ENCODE peak calls at places on chromosomes 5 and 9, in eight cellular contexts. One of them, this sample, is unnamed.

GRCh38 chr5:16465544-16466432 is at the start of gene ZNF622:
- DNase-seq in transverse colon: peak; percentile 94
- DNase-seq in CD8-positive, alpha-beta T cell: peak; percentile 86
- DNase-seq in GM12865: peak; percentile 95
- DNase-seq in GM06990: peak; percentile 91
- DNase-seq in Peyer's patch: peak; percentile 93
- DNase-seq in psoas muscle: peak; percentile 95
- DNase-seq in astrocyte of the cerebellum: peak; percentile 65
- DNase-seq in this sample: peak; percentile 51

GRCh38 chr5:67774153-67774552 is 441.4 kb upstream of the PIK3R1 start:
- DNase-seq in GM12865: no peak
- DNase-seq in astrocyte of the cerebellum: no peak
- DNase-seq in CD8-positive, alpha-beta T cell: no peak
- DNase-seq in Peyer's patch: no peak
- DNase-seq in transverse colon: no peak
- DNase-seq in GM06990: no peak
- DNase-seq in psoas muscle: no peak
- DNase-seq in this sample: no peak

GRCh38 chr5:1014346-1014745 is 5.7 kb downstream of the NKD2 start:
- DNase-seq in psoas muscle: peak; percentile 28
- DNase-seq in GM06990: no peak
- DNase-seq in transverse colon: no peak
- DNase-seq in CD8-positive, alpha-beta T cell: no peak
- DNase-seq in astrocyte of the cerebellum: no peak
- DNase-seq in GM12865: no peak
- DNase-seq in Peyer's patch: no peak
- DNase-seq in this sample: no peak

GRCh38 chr5:179824745-179825112 is 4.0 kb downstream of the SQSTM1 start:
- DNase-seq in GM06990: no peak
- DNase-seq in transverse colon: no peak
- DNase-seq in astrocyte of the cerebellum: no peak
- DNase-seq in CD8-positive, alpha-beta T cell: no peak
- DNase-seq in GM12865: no peak
- DNase-seq in psoas muscle: no peak
- DNase-seq in Peyer's patch: no peak
- DNase-seq in this sample: no peak

GRCh38 chr9:131671150-131671549 is 68.7 kb downstream of the RAPGEF1 start:
- DNase-seq in astrocyte of the cerebellum: no peak
- DNase-seq in Peyer's patch: no peak
- DNase-seq in GM06990: no peak
- DNase-seq in transverse colon: no peak
- DNase-seq in GM12865: no peak
- DNase-seq in psoas muscle: no peak
- DNase-seq in CD8-positive, alpha-beta T cell: no peak
- DNase-seq in this sample: no peak

GRCh38 chr5:109413463-109413862 is 3.7 kb upstream of the PJA2 start:
- DNase-seq in transverse colon: peak; percentile 20
- DNase-seq in GM06990: no peak
- DNase-seq in astrocyte of the cerebellum: peak; percentile 93
- DNase-seq in Peyer's patch: no peak
- DNase-seq in CD8-positive, alpha-beta T cell: no peak
- DNase-seq in psoas muscle: no peak
- DNase-seq in GM12865: peak; percentile 28
- DNase-seq in this sample: no peak

GRCh38 chr5:97149689-97150088 is 7.3 kb upstream of the LIX1 start:
- DNase-seq in transverse colon: no peak
- DNase-seq in astrocyte of the cerebellum: no peak
- DNase-seq in GM12865: no peak
- DNase-seq in Peyer's patch: no peak
- DNase-seq in GM06990: no peak
- DNase-seq in CD8-positive, alpha-beta T cell: no peak
- DNase-seq in psoas muscle: no peak
- DNase-seq in this sample: no peak

GRCh38 chr9:4281676-4282075 is 18.2 kb downstream of the GLIS3 start:
- DNase-seq in transverse colon: no peak
- DNase-seq in psoas muscle: no peak
- DNase-seq in Peyer's patch: no peak
- DNase-seq in astrocyte of the cerebellum: no peak
- DNase-seq in GM12865: no peak
- DNase-seq in GM06990: no peak
- DNase-seq in CD8-positive, alpha-beta T cell: no peak
- DNase-seq in this sample: no peak

GRCh38 chr5:43664641-43665040 is 61.7 kb downstream of the NNT start:
- DNase-seq in CD8-positive, alpha-beta T cell: no peak
- DNase-seq in GM06990: no peak
- DNase-seq in Peyer's patch: no peak
- DNase-seq in transverse colon: no peak
- DNase-seq in GM12865: no peak
- DNase-seq in astrocyte of the cerebellum: no peak
- DNase-seq in psoas muscle: no peak
- DNase-seq in this sample: peak; percentile 59

GRCh38 chr5:86175224-86175623 is 442.5 kb upstream of the COX7C start:
- DNase-seq in GM12865: peak; percentile 65
- DNase-seq in astrocyte of the cerebellum: no peak
- DNase-seq in Peyer's patch: no peak
- DNase-seq in transverse colon: no peak
- DNase-seq in CD8-positive, alpha-beta T cell: no peak
- DNase-seq in psoas muscle: no peak
- DNase-seq in GM06990: no peak
- DNase-seq in this sample: no peak

GRCh38 chr5:116778611-116779010 is 204.0 kb upstream of the SEMA6A start:
- DNase-seq in transverse colon: no peak
- DNase-seq in GM06990: no peak
- DNase-seq in Peyer's patch: no peak
- DNase-seq in CD8-positive, alpha-beta T cell: no peak
- DNase-seq in psoas muscle: no peak
- DNase-seq in astrocyte of the cerebellum: no peak
- DNase-seq in GM12865: no peak
- DNase-seq in this sample: no peak

GRCh38 chr5:79872309-79872708 is 118.8 kb downstream of the MTX3 start:
- DNase-seq in Peyer's patch: no peak
- DNase-seq in transverse colon: no peak
- DNase-seq in GM12865: no peak
- DNase-seq in astrocyte of the cerebellum: no peak
- DNase-seq in CD8-positive, alpha-beta T cell: no peak
- DNase-seq in GM06990: no peak
- DNase-seq in psoas muscle: no peak
- DNase-seq in this sample: no peak

GRCh38 chr9:87830446-87830845 is 52.2 kb upstream of the SPATA31E1 start:
- DNase-seq in GM06990: no peak
- DNase-seq in CD8-positive, alpha-beta T cell: no peak
- DNase-seq in psoas muscle: no peak
- DNase-seq in transverse colon: no peak
- DNase-seq in GM12865: no peak
- DNase-seq in astrocyte of the cerebellum: no peak
- DNase-seq in Peyer's patch: no peak
- DNase-seq in this sample: no peak

GRCh38 chr5:147310059-147310704 is 75.4 kb downstream of the STK32A start:
- DNase-seq in transverse colon: peak; percentile 87
- DNase-seq in astrocyte of the cerebellum: peak; percentile 18
- DNase-seq in psoas muscle: peak; percentile 65
- DNase-seq in Peyer's patch: no peak
- DNase-seq in GM12865: no peak
- DNase-seq in CD8-positive, alpha-beta T cell: no peak
- DNase-seq in GM06990: no peak
- DNase-seq in this sample: no peak

GRCh38 chr9:77834898-77835505 is 186.9 kb upstream of the GNA14 start:
- DNase-seq in transverse colon: no peak
- DNase-seq in GM06990: no peak
- DNase-seq in astrocyte of the cerebellum: no peak
- DNase-seq in psoas muscle: no peak
- DNase-seq in CD8-positive, alpha-beta T cell: no peak
- DNase-seq in GM12865: no peak
- DNase-seq in Peyer's patch: no peak
- DNase-seq in this sample: no peak

GRCh38 chr5:13248236-13248635 is 696.3 kb downstream of the DNAH5 start:
- DNase-seq in psoas muscle: no peak
- DNase-seq in GM06990: no peak
- DNase-seq in Peyer's patch: no peak
- DNase-seq in astrocyte of the cerebellum: peak; percentile 20
- DNase-seq in GM12865: no peak
- DNase-seq in transverse colon: no peak
- DNase-seq in CD8-positive, alpha-beta T cell: no peak
- DNase-seq in this sample: no peak

GRCh38 chr9:124343533-124344290 is 71.5 kb downstream of the PSMB7 start:
- DNase-seq in GM06990: peak; percentile 16
- DNase-seq in transverse colon: no peak
- DNase-seq in astrocyte of the cerebellum: no peak
- DNase-seq in Peyer's patch: no peak
- DNase-seq in psoas muscle: peak; percentile 47
- DNase-seq in GM12865: no peak
- DNase-seq in CD8-positive, alpha-beta T cell: no peak
- DNase-seq in this sample: no peak

DNA sequence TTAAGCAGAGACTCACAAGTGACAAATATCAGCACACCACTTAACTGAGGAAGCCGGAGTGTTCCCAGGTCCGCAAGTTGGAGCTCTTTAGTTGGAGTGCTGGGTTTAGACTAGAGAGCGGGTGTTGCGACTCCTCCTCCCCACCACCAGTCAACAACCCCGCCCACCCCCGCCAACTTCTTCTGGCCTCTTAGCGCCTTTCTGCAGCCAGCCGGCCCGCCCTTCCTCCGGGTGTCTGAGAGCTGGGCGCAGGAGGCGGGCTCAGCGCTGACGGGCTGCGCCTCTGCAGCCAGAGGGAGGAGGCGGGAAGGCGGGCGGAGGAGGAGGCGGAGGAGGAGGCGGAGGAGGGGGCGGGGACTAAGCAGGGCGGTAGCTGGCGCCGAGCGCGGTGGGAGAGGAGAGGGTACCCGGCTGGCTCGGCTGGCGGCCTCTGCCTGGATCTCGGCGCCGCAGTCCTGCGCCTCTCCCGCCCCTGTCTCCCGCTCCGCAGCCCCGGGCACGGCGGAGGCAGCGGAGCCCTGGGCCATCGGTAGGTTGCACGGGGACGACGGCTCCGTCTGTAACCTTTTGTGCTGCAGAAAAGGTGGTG is at the start of gene MACIR:
- DNase-seq in GM06990: peak; percentile 97
- DNase-seq in psoas muscle: peak; percentile 98
- DNase-seq in astrocyte of the cerebellum: peak; percentile 95
- DNase-seq in Peyer's patch: peak; percentile 96
- DNase-seq in GM12865: peak; percentile 99
- DNase-seq in CD8-positive, alpha-beta T cell: peak; percentile 94
- DNase-seq in transverse colon: peak; percentile 98
- DNase-seq in this sample: peak; percentile 89
- TF ChIP-seq CTCF in GM06990: no peak
- TF ChIP-seq CTCF in psoas muscle: no peak
- TF ChIP-seq CTCF in astrocyte of the cerebellum: no peak
- TF ChIP-seq CTCF in Peyer's patch: peak; percentile 8
- TF ChIP-seq CTCF in GM12865: no peak
- TF ChIP-seq CTCF in CD8-positive, alpha-beta T cell: no peak
- TF ChIP-seq CTCF in transverse colon: no peak
- TF ChIP-seq CTCF in this sample: peak; percentile 18

DNA sequence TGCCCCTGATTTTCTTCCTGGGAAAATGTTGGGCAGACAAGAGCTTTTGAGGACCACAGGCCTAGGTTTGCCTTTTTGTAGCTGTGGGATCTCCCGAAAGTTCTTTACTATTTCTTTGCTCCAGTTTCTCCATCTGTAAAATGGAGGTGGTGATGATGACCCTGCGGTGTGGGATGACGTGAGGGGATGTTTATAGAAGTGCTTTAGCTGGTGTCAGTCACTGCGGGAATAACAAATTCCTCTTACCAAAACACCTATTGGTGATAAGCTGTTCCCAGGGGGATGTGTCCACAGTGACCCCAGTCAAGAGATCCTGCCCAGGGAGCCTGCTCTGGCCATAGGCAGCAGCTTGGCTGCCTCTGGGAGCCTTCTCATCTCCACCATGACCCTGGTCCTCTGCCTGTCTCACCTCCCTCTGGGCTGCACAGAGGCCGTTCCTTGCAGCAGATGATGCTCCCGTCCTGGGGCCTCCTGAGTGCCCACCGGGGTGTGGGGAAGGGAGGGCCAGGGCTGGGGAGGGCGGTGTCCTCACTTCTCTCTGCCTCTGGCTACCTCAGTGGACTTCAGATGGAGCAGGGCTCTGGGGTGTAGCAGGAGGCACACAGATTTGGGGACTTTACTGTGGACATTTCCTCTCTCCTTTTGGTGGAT is 77.2 kb downstream of the COL15A1 start:
- DNase-seq in GM06990: no peak
- DNase-seq in GM12865: no peak
- DNase-seq in psoas muscle: no peak
- DNase-seq in Peyer's patch: no peak
- DNase-seq in CD8-positive, alpha-beta T cell: no peak
- DNase-seq in astrocyte of the cerebellum: no peak
- DNase-seq in transverse colon: no peak
- DNase-seq in this sample: no peak
- TF ChIP-seq CTCF in GM06990: no peak
- TF ChIP-seq CTCF in GM12865: no peak
- TF ChIP-seq CTCF in psoas muscle: no peak
- TF ChIP-seq CTCF in Peyer's patch: no peak
- TF ChIP-seq CTCF in CD8-positive, alpha-beta T cell: no peak
- TF ChIP-seq CTCF in astrocyte of the cerebellum: no peak
- TF ChIP-seq CTCF in transverse colon: no peak
- TF ChIP-seq CTCF in this sample: no peak

DNA sequence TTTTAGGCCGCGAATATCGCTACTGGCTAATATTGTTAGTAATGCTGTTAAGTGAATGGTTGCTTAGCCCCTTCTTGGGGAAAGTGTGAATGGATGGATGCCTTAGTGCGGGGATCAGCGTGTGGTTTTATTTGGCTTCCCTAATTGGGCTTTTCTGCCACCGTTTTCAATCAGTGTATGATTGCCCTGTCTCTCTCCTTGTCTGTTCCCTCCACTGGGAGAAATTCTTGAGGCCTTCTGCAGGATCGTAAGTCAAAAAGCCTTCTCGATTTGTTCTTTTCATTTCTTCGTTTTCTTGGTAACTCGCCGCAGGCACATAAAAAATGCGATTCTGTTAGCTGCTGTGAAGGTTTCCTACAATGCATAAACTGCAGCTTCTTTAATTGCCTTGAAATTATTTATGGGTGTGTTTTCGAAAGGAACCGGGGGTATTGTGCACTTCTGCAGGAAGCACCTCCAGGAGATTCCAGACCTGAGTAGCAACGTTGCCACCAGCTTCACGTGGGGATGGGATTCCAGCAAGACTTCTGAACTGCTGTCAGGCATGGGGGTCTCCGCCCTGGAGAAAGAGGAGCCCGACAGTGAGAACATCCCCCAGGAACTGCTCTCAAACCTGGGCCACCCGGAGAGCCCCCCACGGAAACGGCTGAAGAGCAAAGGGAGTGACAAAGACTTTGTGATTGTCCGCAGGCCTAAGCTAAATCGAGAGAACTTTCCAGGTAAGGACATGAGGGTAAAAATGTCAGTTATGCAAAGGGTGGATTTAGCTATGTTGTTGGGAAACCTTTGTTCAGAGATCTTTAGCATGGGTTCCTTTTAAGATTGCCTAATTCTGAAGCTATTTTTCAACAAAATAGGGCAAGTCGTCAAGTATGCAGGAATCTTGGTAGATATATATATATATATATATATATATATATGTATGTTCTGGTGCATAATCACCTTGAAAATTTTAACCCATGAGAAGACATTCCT is 700 bp downstream of the SKP2 start:
- DNase-seq in GM06990: no peak
- DNase-seq in psoas muscle: no peak
- DNase-seq in transverse colon: no peak
- DNase-seq in astrocyte of the cerebellum: no peak
- DNase-seq in GM12865: peak; percentile 10
- DNase-seq in Peyer's patch: no peak
- DNase-seq in CD8-positive, alpha-beta T cell: no peak
- DNase-seq in this sample: no peak
- TF ChIP-seq CTCF in GM06990: no peak
- TF ChIP-seq CTCF in psoas muscle: no peak
- TF ChIP-seq CTCF in transverse colon: no peak
- TF ChIP-seq CTCF in astrocyte of the cerebellum: no peak
- TF ChIP-seq CTCF in GM12865: no peak
- TF ChIP-seq CTCF in Peyer's patch: no peak
- TF ChIP-seq CTCF in CD8-positive, alpha-beta T cell: no peak
- TF ChIP-seq CTCF in this sample: no peak

GRCh38 chr5:168946363-168946762 is 354.6 kb downstream of the SLIT3 start:
- DNase-seq in psoas muscle: no peak
- DNase-seq in CD8-positive, alpha-beta T cell: no peak
- DNase-seq in GM06990: no peak
- DNase-seq in GM12865: no peak
- DNase-seq in Peyer's patch: no peak
- DNase-seq in transverse colon: no peak
- DNase-seq in astrocyte of the cerebellum: no peak
- DNase-seq in this sample: no peak
- TF ChIP-seq CTCF in psoas muscle: no peak
- TF ChIP-seq CTCF in CD8-positive, alpha-beta T cell: no peak
- TF ChIP-seq CTCF in GM06990: peak; percentile 8
- TF ChIP-seq CTCF in GM12865: no peak
- TF ChIP-seq CTCF in Peyer's patch: no peak
- TF ChIP-seq CTCF in transverse colon: no peak
- TF ChIP-seq CTCF in astrocyte of the cerebellum: peak; percentile 10
- TF ChIP-seq CTCF in this sample: no peak